ENCODE peak calls at places on chromosomes 4 and X, in six cellular contexts. L is M059J, Y is cardiac fibroblast, Z is mesothelial cell of epicardium, T is amniotic epithelial cell, C is SJSA1. U is an unnamed sample.

GRCh38 chrX:109793191-109793590 is 60.1 kb upstream of the ACSL4 start:
- DNase-seq in L (peak; percentile 55), Y (no peak), Z (no peak), T (no peak), C (no peak), U (peak; percentile 0)

GRCh38 chr4:43126595-43126994 is 234.1 kb downstream of the GRXCR1 start:
- DNase-seq in L (no peak), Y (no peak), Z (no peak), T (no peak), C (no peak), U (no peak)

GRCh38 chr4:165512464-165512863 is 133.7 kb downstream of the CPE start:
- DNase-seq in L (no peak), Y (peak; percentile 18), Z (no peak), T (peak; percentile 46), C (no peak), U (no peak)

GRCh38 chrX:136121788-136122187 is 25.5 kb upstream of the FHL1 start:
- DNase-seq in L (no peak), Y (peak; percentile 29), Z (no peak), T (no peak), C (no peak), U (no peak)

GRCh38 chr4:82934441-82934840 is 33.9 kb downstream of the THAP9 start:
- DNase-seq in L (no peak), Y (no peak), Z (no peak), T (no peak), C (no peak), U (no peak)

GRCh38 chr4:20384456-20384855 is 132.8 kb downstream of the SLIT2 start:
- DNase-seq in L (no peak), Y (no peak), Z (no peak), T (no peak), C (no peak), U (no peak)

GRCh38 chrX:9847071-9847470 is 60.8 kb downstream of the SHROOM2 start:
- DNase-seq in L (peak; percentile 92), Y (no peak), Z (no peak), T (peak; percentile 77), C (peak; percentile 47), U (no peak)

GRCh38 chrX:109635151-109635550 is 10.2 kb upstream of the KCNE5 start:
- DNase-seq in L (peak; percentile 12), Y (peak; percentile 26), Z (no peak), T (peak; percentile 17), C (no peak), U (peak; percentile 49)

GRCh38 chrX:723781-724180 is 93.2 kb downstream of the SHOX start:
- DNase-seq in L (no peak), Y (no peak), Z (no peak), T (peak; percentile 9), C (no peak), U (no peak)

GRCh38 chr4:185742766-185743165 is 69.2 kb downstream of the SORBS2 start:
- DNase-seq in L (peak; percentile 52), Y (no peak), Z (no peak), T (no peak), C (no peak), U (no peak)

GRCh38 chr4:122331195-122331594 is 47.6 kb upstream of the ADAD1 start:
- DNase-seq in L (no peak), Y (no peak), Z (no peak), T (no peak), C (no peak), U (no peak)

GRCh38 chr4:166989886-166990285 is 244.4 kb downstream of the SPOCK3 start:
- DNase-seq in L (no peak), Y (no peak), Z (no peak), T (no peak), C (no peak), U (no peak)

U was measured in mesendoderm.